ENCODE peak calls at places on chromosomes 16 and 17, in four cellular contexts. One of them, this sample, is unnamed.

GRCh38 chr16:89374393-89374948 is 115.9 kb downstream of the ANKRD11 start:
- DNase-seq in prostate gland: no peak
- DNase-seq in kidney: no peak
- DNase-seq in CD8-positive, alpha-beta T cell: no peak
- DNase-seq in this sample: no peak

GRCh38 chr16:18936727-18937340 is 10.6 kb upstream of the SMG1 start:
- DNase-seq in CD8-positive, alpha-beta T cell: no peak
- DNase-seq in prostate gland: no peak
- DNase-seq in kidney: no peak
- DNase-seq in this sample: no peak

GRCh38 chr17:66964930-66965800 is 658 bp downstream of the CACNG4 start:
- DNase-seq in CD8-positive, alpha-beta T cell: no peak
- DNase-seq in kidney: no peak
- DNase-seq in prostate gland: peak; percentile 65
- DNase-seq in this sample: no peak

GRCh38 chr17:82492647-82493516 is 26.6 kb upstream of the FOXK2 start:
- DNase-seq in prostate gland: no peak
- DNase-seq in CD8-positive, alpha-beta T cell: no peak
- DNase-seq in kidney: no peak
- DNase-seq in this sample: no peak

GRCh38 chr16:84532299-84532724 is 27.9 kb upstream of the MEAK7 start:
- DNase-seq in kidney: peak; percentile 92
- DNase-seq in CD8-positive, alpha-beta T cell: no peak
- DNase-seq in prostate gland: peak; percentile 35
- DNase-seq in this sample: peak; percentile 47

GRCh38 chr16:53131363-53132071 is 76.7 kb downstream of the CHD9 start:
- DNase-seq in kidney: peak; percentile 92
- DNase-seq in CD8-positive, alpha-beta T cell: no peak
- DNase-seq in prostate gland: peak; percentile 46
- DNase-seq in this sample: peak; percentile 55

GRCh38 chr17:81579298-81579697 is 27.1 kb upstream of the FAAP100 start:
- DNase-seq in prostate gland: no peak
- DNase-seq in kidney: peak; percentile 38
- DNase-seq in CD8-positive, alpha-beta T cell: no peak
- DNase-seq in this sample: no peak

GRCh38 chr17:29131814-29132682 is 48.1 kb downstream of the MYO18A start:
- DNase-seq in kidney: no peak
- DNase-seq in prostate gland: no peak
- DNase-seq in CD8-positive, alpha-beta T cell: no peak
- DNase-seq in this sample: no peak

GRCh38 chr17:65227637-65228036 is 90.5 kb downstream of the RGS9 start:
- DNase-seq in kidney: no peak
- DNase-seq in CD8-positive, alpha-beta T cell: no peak
- DNase-seq in prostate gland: no peak
- DNase-seq in this sample: no peak

GRCh38 chr17:43881176-43881575 is 26.2 kb downstream of the MPP2 start:
- DNase-seq in kidney: peak; percentile 66
- DNase-seq in prostate gland: no peak
- DNase-seq in CD8-positive, alpha-beta T cell: no peak
- DNase-seq in this sample: no peak

GRCh38 chr17:65809366-65809765 is 247.9 kb upstream of the AXIN2 start:
- DNase-seq in prostate gland: no peak
- DNase-seq in kidney: no peak
- DNase-seq in CD8-positive, alpha-beta T cell: no peak
- DNase-seq in this sample: no peak

GRCh38 chr17:41775394-41776226 is 10.9 kb downstream of the JUP start:
- DNase-seq in prostate gland: no peak
- DNase-seq in CD8-positive, alpha-beta T cell: no peak
- DNase-seq in kidney: peak; percentile 62
- DNase-seq in this sample: no peak

GRCh38 chr16:56910114-56910511 is 21.8 kb upstream of the HERPUD1 start:
- DNase-seq in CD8-positive, alpha-beta T cell: no peak
- DNase-seq in kidney: no peak
- DNase-seq in prostate gland: no peak
- DNase-seq in this sample: no peak

GRCh38 chr16:30715777-30716445 is 16.9 kb downstream of the SRCAP start:
- DNase-seq in CD8-positive, alpha-beta T cell: no peak
- DNase-seq in prostate gland: no peak
- DNase-seq in kidney: peak; percentile 37
- DNase-seq in this sample: no peak

GRCh38 chr16:85539629-85540291 is 73.4 kb upstream of the GSE1 start:
- DNase-seq in CD8-positive, alpha-beta T cell: no peak
- DNase-seq in prostate gland: no peak
- DNase-seq in kidney: no peak
- DNase-seq in this sample: no peak

GRCh38 chr17:40178660-40179059 is 1.4 kb downstream of the RAPGEFL1 start:
- DNase-seq in CD8-positive, alpha-beta T cell: no peak
- DNase-seq in kidney: no peak
- DNase-seq in prostate gland: no peak
- DNase-seq in this sample: no peak

GRCh38 chr17:61384384-61385090 is 15.1 kb upstream of the TBX2 start:
- DNase-seq in kidney: peak; percentile 68
- DNase-seq in prostate gland: no peak
- DNase-seq in CD8-positive, alpha-beta T cell: no peak
- DNase-seq in this sample: no peak
- H3K27ac ChIP-seq in kidney: no peak overlapping the region
- H3K27ac ChIP-seq in prostate gland: no peak overlapping the region
- H3K27ac ChIP-seq in CD8-positive, alpha-beta T cell: no peak overlapping the region
- H3K27ac ChIP-seq in this sample: no peak overlapping the region

GRCh38 chr16:10575506-10576130 is 4.8 kb downstream of the EMP2 start:
- DNase-seq in CD8-positive, alpha-beta T cell: no peak
- DNase-seq in kidney: no peak
- DNase-seq in prostate gland: no peak
- DNase-seq in this sample: no peak

GRCh38 chr16:10579575-10579964 is 828 bp downstream of the EMP2 start:
- DNase-seq in prostate gland: no peak
- DNase-seq in CD8-positive, alpha-beta T cell: no peak
- DNase-seq in kidney: no peak
- DNase-seq in this sample: no peak

GRCh38 chr16:10578474-10579316 is 1.7 kb downstream of the EMP2 start:
- DNase-seq in CD8-positive, alpha-beta T cell: no peak
- DNase-seq in kidney: peak; percentile 63
- DNase-seq in prostate gland: peak; percentile 56
- DNase-seq in this sample: peak; percentile 80

GRCh38 chr16:10577305-10578202 is 2.8 kb downstream of the EMP2 start:
- DNase-seq in CD8-positive, alpha-beta T cell: no peak
- DNase-seq in kidney: peak; percentile 71
- DNase-seq in prostate gland: no peak
- DNase-seq in this sample: no peak

GRCh38 chr16:10576390-10577304 is 3.8 kb downstream of the EMP2 start:
- DNase-seq in kidney: no peak
- DNase-seq in CD8-positive, alpha-beta T cell: no peak
- DNase-seq in prostate gland: no peak
- DNase-seq in this sample: no peak
- H3K27ac ChIP-seq in kidney: no peak overlapping the region
- H3K27ac ChIP-seq in CD8-positive, alpha-beta T cell: no peak overlapping the region
- H3K27ac ChIP-seq in prostate gland: no peak overlapping the region
- H3K27ac ChIP-seq in this sample: peak overlapping the region; percentile 89

GRCh38 chr16:12260647-12261262 is 284.2 kb downstream of the SNX29 start:
- DNase-seq in prostate gland: no peak
- DNase-seq in kidney: no peak
- DNase-seq in CD8-positive, alpha-beta T cell: no peak
- DNase-seq in this sample: no peak

GRCh38 chr16:12265168-12265567 is 288.6 kb downstream of the SNX29 start:
- DNase-seq in prostate gland: no peak
- DNase-seq in kidney: no peak
- DNase-seq in CD8-positive, alpha-beta T cell: no peak
- DNase-seq in this sample: no peak

GRCh38 chr16:12260119-12260646 is 283.6 kb downstream of the SNX29 start:
- DNase-seq in kidney: no peak
- DNase-seq in prostate gland: no peak
- DNase-seq in CD8-positive, alpha-beta T cell: no peak
- DNase-seq in this sample: no peak

GRCh38 chr16:12259258-12259657 is 282.7 kb downstream of the SNX29 start:
- DNase-seq in kidney: no peak
- DNase-seq in prostate gland: no peak
- DNase-seq in CD8-positive, alpha-beta T cell: no peak
- DNase-seq in this sample: no peak

DNA sequence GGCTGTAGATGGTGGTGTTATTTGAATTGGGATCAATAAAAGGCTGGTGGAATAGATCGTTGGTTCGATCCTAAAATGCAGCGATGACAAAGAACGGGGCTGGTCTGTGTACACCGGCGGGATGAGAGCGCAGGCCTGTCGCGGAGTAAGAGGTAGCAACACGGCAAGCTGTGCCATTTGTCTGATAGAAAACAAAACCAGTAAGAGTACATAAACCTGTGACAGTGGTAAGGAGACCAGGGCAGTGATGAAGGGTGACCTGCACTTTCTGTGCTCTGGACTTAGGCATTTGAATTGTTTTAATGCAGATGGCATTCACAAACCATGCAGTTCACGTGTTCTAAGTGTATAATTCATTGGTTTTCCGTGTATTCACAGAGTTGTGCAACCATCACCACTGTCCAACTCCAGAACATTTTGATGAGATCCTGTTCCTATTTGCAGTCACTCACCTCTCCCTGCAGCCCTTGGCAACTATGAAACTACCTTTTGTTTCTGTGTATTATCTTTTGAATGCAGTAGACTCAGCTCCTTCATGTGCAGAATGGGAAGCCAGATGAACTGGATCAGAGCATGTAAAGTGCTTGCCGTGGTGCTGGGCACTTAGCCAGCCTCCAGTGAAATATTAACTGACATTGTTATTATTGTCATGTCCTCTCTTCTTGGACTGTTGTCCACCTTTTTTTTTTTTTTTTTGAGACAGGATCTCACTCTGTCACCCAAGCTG is 286.1 kb downstream of the SNX29 start:
- DNase-seq in CD8-positive, alpha-beta T cell: no peak
- DNase-seq in prostate gland: peak; percentile 77
- DNase-seq in kidney: no peak
- DNase-seq in this sample: no peak
- H3K27ac ChIP-seq in CD8-positive, alpha-beta T cell: no peak overlapping the region
- H3K27ac ChIP-seq in prostate gland: no peak overlapping the region
- H3K27ac ChIP-seq in kidney: no peak overlapping the region
- H3K27ac ChIP-seq in this sample: no peak overlapping the region

GRCh38 chr17:38425744-38426143 is 2.5 kb upstream of the ARHGAP23 start:
- DNase-seq in kidney: no peak
- DNase-seq in CD8-positive, alpha-beta T cell: no peak
- DNase-seq in prostate gland: no peak
- DNase-seq in this sample: no peak
- H3K27ac ChIP-seq in kidney: peak overlapping the region; percentile 33
- H3K27ac ChIP-seq in CD8-positive, alpha-beta T cell: no peak overlapping the region
- H3K27ac ChIP-seq in prostate gland: no peak overlapping the region
- H3K27ac ChIP-seq in this sample: peak overlapping the region; percentile 27